ENCODE peak calls at places on chromosome 5, in four cellular contexts. N is HepG2, B is K562, F is HCT116. G is an unnamed sample.

GRCh38 chr5:181054138-181054537 is 14.1 kb downstream of the BTNL9 start:
- DNase-seq in N (no peak), B (no peak), F (no peak), G (no peak)

GRCh38 chr5:77418601-77419591 is 73.2 kb downstream of the WDR41 start:
- DNase-seq in N (no peak), F (no peak), B (no peak), G (no peak)

GRCh38 chr5:102946971-102947370 is 173.0 kb downstream of the GIN1 start:
- DNase-seq in B (no peak), N (no peak), F (no peak), G (no peak)

GRCh38 chr5:101977729-101978345 is 318.2 kb downstream of the SLCO4C1 start:
- DNase-seq in N (peak), F (peak), B (peak), G (peak)

GRCh38 chr5:132749506-132749905 is 2.3 kb downstream of the CCNI2 start:
- DNase-seq in F (no peak), B (no peak), N (no peak), G (peak)

GRCh38 chr5:997001-997474 is 11.6 kb upstream of the NKD2 start:
- DNase-seq in F (no peak), N (peak), B (peak), G (no peak)

GRCh38 chr5:139950436-139950835 is 92.7 kb downstream of the NRG2 start:
- DNase-seq in F (no peak), B (no peak), N (no peak), G (no peak)

GRCh38 chr5:56102885-56103284 is 108.1 kb upstream of the IL6ST start:
- DNase-seq in N (no peak), B (no peak), F (no peak), G (no peak)

GRCh38 chr5:154168395-154168794 is 22.1 kb upstream of the GALNT10 start:
- DNase-seq in N (no peak), F (no peak), B (no peak), G (no peak)

GRCh38 chr5:135388860-135389435 is 10.1 kb downstream of the MACROH2A1 start:
- DNase-seq in F (no peak), N (no peak), B (no peak), G (no peak)

GRCh38 chr5:96247097-96247675 is 185.9 kb downstream of the PCSK1 start:
- DNase-seq in B (no peak), F (no peak), N (no peak), G (no peak)
- TF ChIP-seq ELF1 in B (no peak), F (no peak), N (no peak), G (no peak)

DNA sequence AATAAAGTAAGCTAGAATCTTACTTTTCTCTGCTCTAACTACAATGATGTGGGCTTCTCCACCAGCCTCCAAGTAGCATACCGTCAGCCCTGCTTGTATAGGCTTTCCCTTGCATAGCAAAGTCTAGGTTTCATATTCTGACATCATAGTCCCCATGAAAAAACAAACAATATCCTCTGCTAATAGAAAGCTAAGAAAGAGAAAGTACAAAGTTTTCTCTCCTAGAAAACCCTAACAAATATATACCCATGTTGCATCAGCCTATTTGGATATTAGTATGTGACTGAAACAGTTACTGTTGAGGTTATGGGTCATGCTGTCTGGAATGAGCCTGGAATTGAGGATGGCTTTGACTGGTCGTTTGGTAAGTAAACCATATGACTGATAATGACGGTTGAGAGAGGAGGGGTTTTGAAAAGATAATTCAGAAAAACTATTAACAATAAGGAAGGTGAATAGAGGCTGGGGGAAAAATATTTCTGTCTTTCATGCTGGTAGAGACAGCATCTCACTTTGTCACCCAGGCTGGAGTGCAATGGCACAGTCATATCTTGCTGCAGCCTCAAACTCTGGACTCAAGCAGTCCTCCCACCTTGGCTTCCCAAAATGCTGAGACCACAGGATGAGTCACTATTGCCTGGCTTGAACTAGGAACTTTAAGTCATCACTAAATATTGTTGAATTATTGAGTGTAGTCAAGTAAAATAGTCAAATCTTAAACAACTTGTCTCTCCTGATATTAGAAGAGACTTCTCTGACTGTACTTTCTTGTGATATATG is 1696.1 kb downstream of the MAT2B start:
- DNase-seq in F (no peak), N (no peak), B (no peak), G (no peak)
- H3K27ac ChIP-seq in F (no peak), N (no peak), B (no peak), G (no peak)

GRCh38 chr5:83090169-83090568 is 12.8 kb downstream of the XRCC4 start:
- DNase-seq in N (no peak), B (no peak), F (no peak), G (no peak)

GRCh38 chr5:83082750-83083149 is 5.4 kb downstream of the XRCC4 start:
- DNase-seq in F (no peak), B (no peak), N (no peak), G (no peak)

GRCh38 chr5:83084336-83084735 is 7.0 kb downstream of the XRCC4 start:
- DNase-seq in B (no peak), F (no peak), N (no peak), G (no peak)

GRCh38 chr5:83085106-83085505 is 7.8 kb downstream of the XRCC4 start:
- DNase-seq in B (no peak), F (no peak), N (peak), G (no peak)
- TF ChIP-seq JUND in B (no peak), F (no peak), N (no peak), G (no peak)

GRCh38 chr5:146877783-146878470 is 630 bp downstream of the PPP2R2B start:
- DNase-seq in B (no peak), N (no peak), F (no peak), G (peak)
- TF ChIP-seq ELF1 in B (no peak), N (no peak), F (no peak), G (no peak)

DNA sequence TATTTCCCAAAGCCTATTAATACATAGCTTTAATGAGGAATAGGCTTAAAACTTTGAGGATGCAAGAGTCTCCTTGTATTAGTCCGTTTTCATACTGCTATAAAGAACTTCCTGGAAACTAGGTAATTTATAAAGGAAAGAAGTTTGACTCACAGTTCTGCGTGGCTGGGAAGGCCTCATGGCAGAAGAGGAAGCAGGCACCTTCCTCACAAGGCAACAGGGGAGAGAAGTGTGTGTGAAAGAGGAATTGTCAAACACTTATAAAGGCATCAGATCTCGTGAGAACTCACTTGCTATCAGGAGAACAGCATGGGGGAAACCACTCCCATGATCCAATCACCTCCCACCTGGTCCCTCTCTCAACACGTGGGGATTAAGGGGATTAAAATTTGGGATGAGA is 5.5 kb upstream of the CLK4 start:
- DNase-seq in N (no peak), F (no peak), B (no peak), G (no peak)
- H3K27ac ChIP-seq in N (no peak), F (no peak), B (no peak), G (no peak)

GRCh38 chr5:175133185-175133584 is 310.8 kb downstream of the DRD1 start:
- DNase-seq in F (no peak), B (no peak), N (no peak), G (no peak)
- TF ChIP-seq JUND in F (no peak), B (no peak), N (no peak), G (no peak)

GRCh38 chr5:107359033-107359915 is 311.5 kb downstream of the EFNA5 start:
- DNase-seq in B (no peak), F (no peak), N (no peak), G (no peak)
- TF ChIP-seq ELF1 in B (no peak), F (no peak), N (no peak), G (no peak)

GRCh38 chr5:54017580-54017979 is 292.8 kb downstream of the ARL15 start:
- DNase-seq in N (no peak), F (no peak), B (no peak), G (no peak)
- H3K27ac ChIP-seq in N (no peak), F (no peak), B (no peak), G (no peak)

DNA sequence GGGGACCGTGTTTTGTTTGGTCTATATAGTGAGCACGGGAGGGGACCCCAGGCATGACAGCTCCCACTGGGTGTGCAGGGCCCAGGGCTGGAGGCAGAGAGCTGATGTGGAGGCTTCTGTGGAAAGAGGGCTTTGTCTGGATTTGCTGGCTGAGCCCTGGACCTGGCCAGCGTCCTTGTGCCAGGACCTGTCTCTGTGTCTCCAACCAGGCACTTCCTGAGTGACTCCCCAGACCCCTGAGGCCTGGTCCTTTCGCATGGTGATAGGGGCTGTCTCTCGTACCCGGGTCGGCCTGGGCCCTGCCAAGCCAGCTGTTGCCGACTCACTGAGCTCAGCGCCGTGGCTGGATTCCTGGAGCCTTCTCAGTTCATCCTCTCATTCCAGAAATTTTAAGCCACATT is 77.6 kb downstream of the ADAMTS2 start:
- DNase-seq in B (no peak), F (no peak), N (no peak), G (peak)
- TF ChIP-seq JUND in B (no peak), F (no peak), N (no peak), G (no peak)

GRCh38 chr5:66582499-66582898 is 13.7 kb upstream of the MAST4 start:
- DNase-seq in B (no peak), F (no peak), N (no peak), G (no peak)
- TF ChIP-seq ELF1 in B (no peak), F (no peak), N (no peak), G (no peak)